ENCODE peak calls at places on chromosomes 16 and 17, in eight cellular contexts. U, E, B, Y, M, N, L and H are unnamed samples.

GRCh38 chr17:82302991-82303943 is 14.1 kb downstream of the CD7 start:
- DNase-seq in B (no peak), L (no peak), N (no peak), Y (no peak), E (no peak), M (no peak), U (no peak), H (no peak)

GRCh38 chr17:50817142-50817751 is 18.1 kb upstream of the WFIKKN2 start:
- DNase-seq in Y (peak), L (no peak), B (no peak), U (peak), E (peak), N (peak), M (no peak), H (peak)

GRCh38 chr17:62968445-62968923 is 2.4 kb downstream of the TANC2 start:
- DNase-seq in L (no peak), B (peak), M (peak), Y (peak), E (peak), N (no peak), U (peak), H (no peak)

GRCh38 chr17:7750321-7750821 is 32.8 kb downstream of the DNAH2 start:
- DNase-seq in M (no peak), N (no peak), B (no peak), U (peak), L (no peak), E (no peak), Y (no peak), H (no peak)

GRCh38 chr16:57468346-57468745 is 5.9 kb downstream of the POLR2C start:
- DNase-seq in Y (no peak), U (no peak), L (no peak), E (no peak), N (no peak), B (no peak), M (no peak), H (no peak)

GRCh38 chr17:76558210-76559095 is 18.6 kb downstream of the PRCD start:
- DNase-seq in N (no peak), E (no peak), L (no peak), U (no peak), M (no peak), B (no peak), Y (no peak), H (no peak)

GRCh38 chr17:81841866-81842265 is 7.0 kb upstream of the PPP1R27 start:
- DNase-seq in E (no peak), Y (no peak), L (no peak), N (no peak), U (no peak), M (no peak), B (no peak), H (no peak)

GRCh38 chr16:4381072-4381934 is 9.7 kb downstream of the VASN start:
- DNase-seq in U (no peak), Y (no peak), E (no peak), N (no peak), L (no peak), B (peak), M (no peak), H (no peak)

GRCh38 chr17:39410279-39410678 is 8.9 kb upstream of the FBXL20 start:
- DNase-seq in Y (no peak), B (no peak), M (no peak), E (no peak), U (no peak), L (no peak), N (no peak), H (no peak)

GRCh38 chr17:63780507-63780906 is 6.5 kb downstream of the DDX42 start:
- DNase-seq in Y (no peak), L (no peak), N (no peak), B (no peak), E (no peak), U (no peak), M (no peak), H (no peak)

GRCh38 chr16:22220714-22221113 is 14.6 kb downstream of the EEF2K start:
- DNase-seq in E (no peak), N (peak), B (no peak), U (no peak), Y (no peak), L (no peak), M (no peak), H (peak)

GRCh38 chr17:58840820-58841612 is 85.4 kb downstream of the PPM1E start:
- DNase-seq in E (no peak), M (peak), L (no peak), Y (no peak), B (no peak), U (no peak), N (no peak), H (no peak)

GRCh38 chr17:2232244-2232638 is 71.3 kb downstream of the SMG6 start:
- DNase-seq in Y (no peak), L (no peak), N (no peak), M (no peak), B (no peak), E (no peak), U (no peak), H (no peak)

GRCh38 chr17:6327007-6327406 is 107.9 kb downstream of the AIPL1 start:
- DNase-seq in Y (no peak), M (no peak), U (no peak), E (no peak), N (no peak), L (no peak), B (no peak), H (peak)

GRCh38 chr16:89697161-89697615 is 4.3 kb downstream of the SPATA2L start:
- DNase-seq in B (no peak), M (no peak), Y (no peak), L (no peak), U (no peak), N (no peak), E (no peak), H (peak)

GRCh38 chr16:19522369-19523159 is 666 bp upstream of the GDE1 start:
- DNase-seq in L (no peak), N (no peak), B (no peak), M (no peak), U (no peak), Y (no peak), E (no peak), H (no peak)

DNA sequence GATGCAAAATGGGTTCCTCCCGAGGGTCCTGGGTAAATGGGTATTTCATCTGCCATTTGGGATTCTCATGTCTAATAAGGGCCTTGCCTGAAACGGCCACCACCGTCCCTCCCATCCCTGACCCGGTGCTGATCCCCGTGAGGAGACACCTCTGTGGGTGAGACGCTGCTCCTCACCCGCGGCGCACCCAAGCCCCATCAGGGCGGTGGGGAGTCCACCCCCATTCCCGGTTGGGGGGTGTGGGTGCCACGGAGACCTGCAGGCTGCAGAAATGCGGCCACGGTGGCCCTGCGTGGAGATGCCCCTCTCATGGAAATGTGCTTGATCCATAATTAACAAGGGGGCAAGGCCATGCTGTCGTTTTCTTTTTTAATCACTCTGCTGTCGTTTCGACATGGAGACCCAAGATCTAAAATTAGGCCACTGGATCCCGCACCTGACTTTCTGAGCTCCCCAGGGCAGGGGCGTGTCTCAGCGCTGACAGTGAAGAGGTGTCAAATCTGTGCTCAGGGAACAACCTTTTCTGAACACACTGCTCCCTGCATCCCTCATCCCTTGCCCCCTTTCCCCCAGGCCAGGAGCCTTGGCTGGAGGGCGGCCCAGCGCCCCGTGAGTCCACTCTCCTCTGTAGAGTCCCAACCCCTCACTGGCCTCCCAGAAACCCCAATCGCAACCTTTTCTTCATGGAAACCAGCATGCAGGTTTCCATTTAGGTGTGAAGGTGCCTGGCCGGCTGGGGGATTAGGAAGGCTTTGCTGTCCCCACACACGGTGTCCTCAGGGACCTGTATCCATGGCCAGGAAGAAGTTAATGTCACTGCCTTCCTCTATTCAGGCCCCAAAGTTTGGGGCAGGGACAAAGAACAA is 38.9 kb downstream of the PEMT start:
- DNase-seq in Y (no peak), L (no peak), B (no peak), U (no peak), N (no peak), E (no peak), M (no peak), H (no peak)
- TF ChIP-seq POLR2A in Y (no peak), L (no peak), B (no peak), U (no peak), N (no peak), E (no peak), M (no peak), H (no peak)

GRCh38 chr17:32489320-32490100 is 2.7 kb downstream of the CDK5R1 start:
- DNase-seq in E (no peak), M (no peak), B (no peak), Y (no peak), N (no peak), U (no peak), L (no peak), H (no peak)

GRCh38 chr17:32491371-32492280 is 4.8 kb downstream of the CDK5R1 start:
- DNase-seq in M (no peak), E (no peak), B (no peak), N (no peak), L (no peak), Y (no peak), U (no peak), H (no peak)

GRCh38 chr17:32488177-32488542 is 1.4 kb downstream of the CDK5R1 start:
- DNase-seq in Y (no peak), E (no peak), U (no peak), L (no peak), N (no peak), B (no peak), M (no peak), H (no peak)

GRCh38 chr17:32488604-32489180 is 1.9 kb downstream of the CDK5R1 start:
- DNase-seq in Y (no peak), L (no peak), M (no peak), N (no peak), B (no peak), U (no peak), E (no peak), H (no peak)

GRCh38 chr17:32490101-32490482 is 3.3 kb downstream of the CDK5R1 start:
- DNase-seq in Y (no peak), N (no peak), U (no peak), E (no peak), M (no peak), L (no peak), B (no peak), H (no peak)
- TF ChIP-seq POLR2A in Y (peak), N (no peak), U (no peak), E (no peak), M (no peak), L (no peak), B (no peak), H (no peak)

GRCh38 chr16:30775381-30776099 is 11.5 kb downstream of the ZNF629 start:
- DNase-seq in N (peak), Y (peak), U (no peak), B (peak), L (no peak), E (peak), M (peak), H (peak)
- TF ChIP-seq POLR2A in N (no peak), Y (peak), U (peak), B (no peak), L (peak), E (peak), M (peak), H (peak)

GRCh38 chr16:30585400-30586191 is at the start of gene ZNF785:
- DNase-seq in U (peak), E (peak), M (no peak), N (peak), L (peak), B (peak), Y (peak), H (peak)
- TF ChIP-seq POLR2A in U (peak), E (peak), M (no peak), N (peak), L (no peak), B (no peak), Y (no peak), H (peak)